ENCODE peak calls at places on chromosome 15, in six cellular contexts. X is GM23338; C is IMR-90; K is CD8-positive, alpha-beta memory T cell; B is neural progenitor cell; N is NT2/D1. T is an unnamed sample.

GRCh38 chr15:51782357-51782896 is 31.0 kb downstream of the TMOD2 start:
- DNase-seq in X (peak; percentile 76), C (no peak), K (no peak), B (peak; percentile 56), N (no peak), T (peak; percentile 72)

GRCh38 chr15:50262533-50262932 is 3.0 kb downstream of the HDC start:
- DNase-seq in X (no peak), C (no peak), K (peak; percentile 5), B (no peak), N (no peak), T (no peak)

GRCh38 chr15:52924641-52925040 is 134.5 kb upstream of the ONECUT1 start:
- DNase-seq in X (peak; percentile 15), C (no peak), K (no peak), B (peak; percentile 26), N (no peak), T (peak; percentile 20)

GRCh38 chr15:33660151-33660550 is 308.1 kb upstream of the CHRM5 start:
- DNase-seq in X (no peak), C (no peak), K (no peak), B (no peak), N (no peak), T (no peak)

GRCh38 chr15:34644061-34644460 is 60.6 kb upstream of the GOLGA8B start:
- DNase-seq in X (no peak), C (peak; percentile 98), K (no peak), B (no peak), N (no peak), T (no peak)

GRCh38 chr15:83565553-83566159 is 88.3 kb upstream of the ADAMTSL3 start:
- DNase-seq in X (peak; percentile 87), C (peak; percentile 19), K (no peak), B (peak; percentile 81), N (peak; percentile 46), T (peak; percentile 51)

GRCh38 chr15:78391781-78392180 is 46.2 kb upstream of the IREB2 start:
- DNase-seq in X (no peak), C (no peak), K (no peak), B (no peak), N (no peak), T (no peak)

GRCh38 chr15:85642054-85642692 is 152.6 kb downstream of the KLHL25 start:
- DNase-seq in X (no peak), C (no peak), K (no peak), B (no peak), N (no peak), T (peak; percentile 10)

GRCh38 chr15:34360298-34360697 is 6.7 kb downstream of the LPCAT4 start:
- DNase-seq in X (peak; percentile 71), C (no peak), K (no peak), B (peak; percentile 57), N (no peak), T (peak; percentile 65)

GRCh38 chr15:36577082-36577481 is 2.3 kb upstream of the CDIN1 start:
- DNase-seq in X (no peak), C (no peak), K (no peak), B (no peak), N (no peak), T (no peak)

GRCh38 chr15:35437157-35437556 is 108.8 kb downstream of the DPH6 start:
- DNase-seq in X (peak; percentile 54), C (peak; percentile 23), K (no peak), B (peak; percentile 7), N (peak; percentile 16), T (peak; percentile 12)

GRCh38 chr15:95894407-95894956 is 436.0 kb upstream of the NR2F2 start:
- DNase-seq in X (no peak), C (no peak), K (no peak), B (no peak), N (no peak), T (no peak)

GRCh38 chr15:39127925-39128617 is 452.8 kb upstream of the THBS1 start:
- DNase-seq in X (peak; percentile 50), C (peak; percentile 97), K (no peak), B (peak; percentile 16), N (peak; percentile 42), T (peak; percentile 16)

GRCh38 chr15:34755419-34755773 is 598 bp upstream of the GJD2 start:
- DNase-seq in X (no peak), C (no peak), K (no peak), B (no peak), N (no peak), T (no peak)

GRCh38 chr15:94107652-94108051 is 123.7 kb upstream of the MCTP2 start:
- DNase-seq in X (no peak), C (no peak), K (no peak), B (no peak), N (no peak), T (no peak)

GRCh38 chr15:60213377-60214010 is 184.3 kb downstream of the ANXA2 start:
- DNase-seq in X (no peak), C (no peak), K (no peak), B (no peak), N (no peak), T (no peak)
- H3K4me3 ChIP-seq in X (no peak overlapping the region), C (no peak overlapping the region), K (no peak overlapping the region), B (no peak overlapping the region), N (no peak overlapping the region), T (no peak overlapping the region)

DNA sequence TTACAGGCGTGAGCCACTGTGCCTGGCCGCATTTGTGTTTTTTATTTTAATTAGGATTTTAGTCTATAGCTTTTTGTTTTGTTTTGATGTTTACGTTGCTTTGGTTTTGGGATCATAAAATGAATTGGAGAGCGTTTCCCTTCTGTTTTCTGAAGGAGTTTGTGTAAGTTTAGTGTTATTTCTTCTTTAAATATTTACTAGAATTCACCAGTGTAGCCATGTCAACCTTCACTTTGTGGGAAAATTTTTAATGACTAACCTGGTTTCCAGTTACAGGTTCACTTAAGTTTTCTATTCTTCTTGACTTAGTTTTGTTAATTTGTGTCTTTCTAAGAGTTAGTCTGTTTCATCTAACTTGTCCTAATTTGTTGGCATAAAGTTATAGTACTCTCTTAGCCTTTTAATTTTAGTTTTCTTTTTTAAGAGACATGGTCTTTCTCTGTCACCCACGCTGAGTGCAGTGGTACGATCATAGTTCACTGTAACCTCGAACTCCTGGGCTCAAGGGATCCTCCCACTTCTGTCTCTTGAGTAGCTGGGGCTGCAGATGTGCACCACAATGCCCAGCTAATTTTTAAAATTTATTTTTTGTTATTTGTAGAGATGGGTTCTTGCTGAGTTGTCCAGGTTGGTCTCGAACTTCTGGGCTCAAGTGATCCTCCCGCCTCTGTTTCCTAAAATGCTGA is 61.0 kb downstream of the CHD2 start:
- DNase-seq in X (no peak), C (peak; percentile 73), K (no peak), B (no peak), N (no peak), T (no peak)
- H3K36me3 ChIP-seq in X (peaks cover 23% of the 10 kb centered on the region), C (peaks cover 45% of the 10 kb centered on the region), K (peaks cover 53% of the 10 kb centered on the region), B (peaks cover 69% of the 10 kb centered on the region), N (peaks cover 58% of the 10 kb centered on the region), T (peaks cover 3% of the 10 kb centered on the region)

GRCh38 chr15:92869263-92869940 is 30.7 kb upstream of the CHD2 start:
- DNase-seq in X (no peak), C (peak; percentile 31), K (no peak), B (no peak), N (no peak), T (no peak)

GRCh38 chr15:92864127-92864814 is 35.9 kb upstream of the CHD2 start:
- DNase-seq in X (no peak), C (no peak), K (no peak), B (peak; percentile 54), N (no peak), T (no peak)

DNA sequence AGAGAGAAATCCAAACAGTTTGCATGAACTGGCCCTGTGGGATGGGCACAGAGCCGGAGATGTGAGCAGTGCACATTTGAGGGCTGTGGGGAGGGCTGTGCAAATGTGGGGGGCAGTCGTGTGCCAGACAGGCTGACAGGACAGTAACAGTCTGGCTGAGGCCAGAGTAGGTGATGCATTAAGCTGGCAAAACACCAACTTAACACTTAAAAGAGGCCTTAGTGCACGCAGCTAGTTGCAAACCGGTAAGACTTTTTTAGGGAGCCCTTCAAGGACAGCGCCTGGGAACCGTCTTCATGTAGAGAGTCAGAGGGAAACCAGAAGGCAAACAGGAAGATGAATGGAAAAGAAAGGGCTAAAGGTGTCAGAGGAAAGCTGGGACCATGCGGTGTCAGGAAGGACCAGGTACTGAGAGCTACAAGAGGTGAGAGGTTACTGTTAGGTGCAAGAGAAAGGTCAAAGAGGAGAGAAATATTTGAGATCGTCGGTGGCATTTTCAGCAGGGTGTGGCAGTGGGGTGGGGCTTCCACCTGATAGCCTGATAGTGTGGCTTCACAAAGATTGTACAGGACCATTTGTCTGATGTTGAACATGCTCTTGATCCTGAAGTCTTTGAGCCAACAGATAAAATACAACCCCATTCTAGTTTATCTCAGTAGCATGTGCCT is 30.0 kb upstream of the CHD2 start:
- DNase-seq in X (no peak), C (peak; percentile 37), K (no peak), B (no peak), N (no peak), T (no peak)
- H3K4me3 ChIP-seq in X (no peak overlapping the region), C (no peak overlapping the region), K (no peak overlapping the region), B (no peak overlapping the region), N (no peak overlapping the region), T (no peak overlapping the region)

GRCh38 chr15:41474436-41474835 is 19.2 kb upstream of the ITPKA start:
- DNase-seq in X (no peak), C (no peak), K (no peak), B (no peak), N (no peak), T (no peak)
- H3K36me3 ChIP-seq in X (peaks cover 55% of the 10 kb centered on the region), C (peaks cover 54% of the 10 kb centered on the region), K (peaks cover 60% of the 10 kb centered on the region), B (peaks cover 24% of the 10 kb centered on the region), N (peaks cover 80% of the 10 kb centered on the region), T (peaks cover 51% of the 10 kb centered on the region)

GRCh38 chr15:101126618-101127502 is 125.0 kb downstream of the CHSY1 start:
- DNase-seq in X (no peak), C (peak; percentile 81), K (no peak), B (peak; percentile 53), N (no peak), T (no peak)

GRCh38 chr15:101128191-101128590 is 123.7 kb downstream of the CHSY1 start:
- DNase-seq in X (peak; percentile 37), C (peak; percentile 99), K (no peak), B (no peak), N (no peak), T (no peak)

GRCh38 chr15:101128696-101129095 is 123.2 kb downstream of the CHSY1 start:
- DNase-seq in X (no peak), C (no peak), K (no peak), B (no peak), N (no peak), T (no peak)

GRCh38 chr15:101129851-101130250 is 122.0 kb downstream of the CHSY1 start:
- DNase-seq in X (no peak), C (no peak), K (no peak), B (no peak), N (no peak), T (no peak)

DNA sequence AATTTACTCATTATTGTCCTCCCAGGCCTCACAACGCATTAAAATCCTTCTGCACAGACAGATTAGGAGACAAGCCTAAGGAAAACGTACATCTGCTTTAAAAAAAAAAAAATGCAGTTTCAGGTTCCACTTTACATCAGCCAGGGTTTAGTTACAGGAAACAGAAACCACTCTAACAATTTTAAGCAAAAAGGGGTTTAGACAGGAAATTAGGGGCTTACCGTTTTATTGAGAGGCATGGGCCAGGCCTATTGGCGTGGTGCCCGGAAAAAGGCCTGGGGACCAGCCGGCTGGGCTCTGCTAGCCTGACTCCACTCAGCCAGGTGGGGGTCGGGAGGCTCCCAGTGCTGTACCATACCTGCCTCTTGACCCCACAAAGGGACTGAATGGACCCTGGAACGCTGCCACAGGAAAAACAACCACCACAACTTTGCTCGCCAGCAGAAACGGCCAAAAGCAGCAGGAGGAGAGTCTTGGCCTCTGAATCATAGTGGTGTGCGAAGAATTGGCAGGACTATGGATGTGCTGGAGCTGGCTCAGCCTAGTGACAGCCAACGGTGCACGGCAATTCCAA is 124.3 kb downstream of the CHSY1 start:
- DNase-seq in X (no peak), C (peak; percentile 98), K (peak; percentile 18), B (no peak), N (no peak), T (no peak)
- H3K4me3 ChIP-seq in X (no peak overlapping the region), C (no peak overlapping the region), K (peak overlapping the region; percentile 27), B (no peak overlapping the region), N (no peak overlapping the region), T (no peak overlapping the region)

GRCh38 chr15:71666723-71667122 is 143.6 kb upstream of the NR2E3 start:
- DNase-seq in X (no peak), C (peak; percentile 58), K (no peak), B (no peak), N (no peak), T (no peak)
- H3K36me3 ChIP-seq in X (no peaks in the 10 kb centered on the region), C (peaks cover 4% of the 10 kb centered on the region), K (no peaks in the 10 kb centered on the region), B (no peaks in the 10 kb centered on the region), N (no peaks in the 10 kb centered on the region), T (no peaks in the 10 kb centered on the region)

T was measured in H7.